ENCODE peak calls at places on chromosomes 2 and 18, in nine cellular contexts. One of them, this sample, is unnamed.
A peak's percentile ranks its signal among the peaks of the same experiment; 100 is the strongest.

GRCh38 chr2:142874293-142874814 is 3.1 kb upstream of the KYNU start:
- DNase-seq in endothelial cell: no peak
- DNase-seq in NCI-H1105: no peak
- DNase-seq in HFFc6: peak; percentile 77
- DNase-seq in activated T-cell treated with anti-CD3 and anti-CD28 coated beads for 24 hours: no peak
- DNase-seq in MV-4-11: peak; percentile 59
- DNase-seq in astrocyte of the hippocampus: peak; percentile 70
- DNase-seq in IMR-90: peak; percentile 95
- DNase-seq in nucleus accumbens: no peak
- DNase-seq in this sample: no peak

GRCh38 chr2:85119900-85120299 is 13.3 kb upstream of the TCF7L1 start:
- DNase-seq in activated T-cell treated with anti-CD3 and anti-CD28 coated beads for 24 hours: no peak
- DNase-seq in endothelial cell: no peak
- DNase-seq in MV-4-11: no peak
- DNase-seq in nucleus accumbens: no peak
- DNase-seq in IMR-90: no peak
- DNase-seq in astrocyte of the hippocampus: no peak
- DNase-seq in HFFc6: no peak
- DNase-seq in NCI-H1105: no peak
- DNase-seq in this sample: no peak

GRCh38 chr2:11892041-11892440 is 145.6 kb downstream of the LPIN1 start:
- DNase-seq in activated T-cell treated with anti-CD3 and anti-CD28 coated beads for 24 hours: no peak
- DNase-seq in HFFc6: no peak
- DNase-seq in endothelial cell: no peak
- DNase-seq in astrocyte of the hippocampus: no peak
- DNase-seq in MV-4-11: no peak
- DNase-seq in nucleus accumbens: no peak
- DNase-seq in NCI-H1105: no peak
- DNase-seq in IMR-90: no peak
- DNase-seq in this sample: peak; percentile 17

GRCh38 chr2:61970807-61971556 is 65.5 kb downstream of the COMMD1 start:
- DNase-seq in NCI-H1105: no peak
- DNase-seq in HFFc6: no peak
- DNase-seq in nucleus accumbens: no peak
- DNase-seq in IMR-90: no peak
- DNase-seq in activated T-cell treated with anti-CD3 and anti-CD28 coated beads for 24 hours: no peak
- DNase-seq in astrocyte of the hippocampus: peak; percentile 46
- DNase-seq in MV-4-11: no peak
- DNase-seq in endothelial cell: peak; percentile 13
- DNase-seq in this sample: peak; percentile 17

GRCh38 chr2:74181739-74182138 is 3.1 kb upstream of the MOB1A start:
- DNase-seq in endothelial cell: no peak
- DNase-seq in astrocyte of the hippocampus: no peak
- DNase-seq in nucleus accumbens: no peak
- DNase-seq in HFFc6: no peak
- DNase-seq in NCI-H1105: no peak
- DNase-seq in MV-4-11: peak; percentile 98
- DNase-seq in activated T-cell treated with anti-CD3 and anti-CD28 coated beads for 24 hours: no peak
- DNase-seq in IMR-90: no peak
- DNase-seq in this sample: peak; percentile 50

GRCh38 chr2:102120261-102121259 is 22.0 kb upstream of the IL1R1 start:
- DNase-seq in endothelial cell: no peak
- DNase-seq in MV-4-11: no peak
- DNase-seq in astrocyte of the hippocampus: no peak
- DNase-seq in activated T-cell treated with anti-CD3 and anti-CD28 coated beads for 24 hours: no peak
- DNase-seq in IMR-90: no peak
- DNase-seq in HFFc6: no peak
- DNase-seq in nucleus accumbens: no peak
- DNase-seq in NCI-H1105: no peak
- DNase-seq in this sample: no peak

GRCh38 chr2:71496156-71496770 is 42.9 kb downstream of the DYSF start:
- DNase-seq in MV-4-11: no peak
- DNase-seq in endothelial cell: no peak
- DNase-seq in activated T-cell treated with anti-CD3 and anti-CD28 coated beads for 24 hours: no peak
- DNase-seq in HFFc6: no peak
- DNase-seq in astrocyte of the hippocampus: no peak
- DNase-seq in NCI-H1105: no peak
- DNase-seq in nucleus accumbens: no peak
- DNase-seq in IMR-90: no peak
- DNase-seq in this sample: no peak

GRCh38 chr18:59719533-59720325 is 22.5 kb upstream of the CCBE1 start:
- DNase-seq in activated T-cell treated with anti-CD3 and anti-CD28 coated beads for 24 hours: no peak
- DNase-seq in NCI-H1105: no peak
- DNase-seq in astrocyte of the hippocampus: peak; percentile 62
- DNase-seq in IMR-90: peak; percentile 88
- DNase-seq in HFFc6: peak; percentile 87
- DNase-seq in nucleus accumbens: no peak
- DNase-seq in endothelial cell: no peak
- DNase-seq in MV-4-11: no peak
- DNase-seq in this sample: no peak

GRCh38 chr2:145488571-145488970 is 968.7 kb upstream of the ZEB2 start:
- DNase-seq in IMR-90: no peak
- DNase-seq in activated T-cell treated with anti-CD3 and anti-CD28 coated beads for 24 hours: no peak
- DNase-seq in endothelial cell: no peak
- DNase-seq in astrocyte of the hippocampus: peak; percentile 36
- DNase-seq in NCI-H1105: no peak
- DNase-seq in MV-4-11: no peak
- DNase-seq in nucleus accumbens: no peak
- DNase-seq in HFFc6: no peak
- DNase-seq in this sample: no peak

GRCh38 chr2:127145255-127145899 is 38.4 kb upstream of the BIN1 start:
- DNase-seq in NCI-H1105: no peak
- DNase-seq in IMR-90: peak; percentile 27
- DNase-seq in MV-4-11: peak; percentile 40
- DNase-seq in astrocyte of the hippocampus: peak; percentile 20
- DNase-seq in nucleus accumbens: no peak
- DNase-seq in HFFc6: peak; percentile 52
- DNase-seq in activated T-cell treated with anti-CD3 and anti-CD28 coated beads for 24 hours: no peak
- DNase-seq in endothelial cell: no peak
- DNase-seq in this sample: no peak

GRCh38 chr2:55862673-55863390 is 60.8 kb downstream of the EFEMP1 start:
- DNase-seq in nucleus accumbens: no peak
- DNase-seq in NCI-H1105: no peak
- DNase-seq in activated T-cell treated with anti-CD3 and anti-CD28 coated beads for 24 hours: no peak
- DNase-seq in astrocyte of the hippocampus: peak; percentile 98
- DNase-seq in IMR-90: peak; percentile 100
- DNase-seq in HFFc6: peak; percentile 100
- DNase-seq in MV-4-11: peak; percentile 47
- DNase-seq in endothelial cell: no peak
- DNase-seq in this sample: peak; percentile 15

GRCh38 chr2:237091779-237092436 is 6.2 kb downstream of the COPS8 start:
- DNase-seq in NCI-H1105: no peak
- DNase-seq in nucleus accumbens: no peak
- DNase-seq in endothelial cell: no peak
- DNase-seq in MV-4-11: no peak
- DNase-seq in activated T-cell treated with anti-CD3 and anti-CD28 coated beads for 24 hours: no peak
- DNase-seq in IMR-90: peak; percentile 69
- DNase-seq in astrocyte of the hippocampus: peak; percentile 56
- DNase-seq in HFFc6: peak; percentile 28
- DNase-seq in this sample: no peak

GRCh38 chr2:163612332-163612731 is 123.5 kb downstream of the FIGN start:
- DNase-seq in astrocyte of the hippocampus: peak; percentile 13
- DNase-seq in HFFc6: no peak
- DNase-seq in endothelial cell: no peak
- DNase-seq in IMR-90: no peak
- DNase-seq in nucleus accumbens: no peak
- DNase-seq in NCI-H1105: no peak
- DNase-seq in MV-4-11: no peak
- DNase-seq in activated T-cell treated with anti-CD3 and anti-CD28 coated beads for 24 hours: no peak
- DNase-seq in this sample: no peak

GRCh38 chr2:224039770-224040088 is 643 bp upstream of the SERPINE2 start:
- DNase-seq in astrocyte of the hippocampus: no peak
- DNase-seq in HFFc6: no peak
- DNase-seq in NCI-H1105: no peak
- DNase-seq in activated T-cell treated with anti-CD3 and anti-CD28 coated beads for 24 hours: no peak
- DNase-seq in IMR-90: no peak
- DNase-seq in MV-4-11: no peak
- DNase-seq in nucleus accumbens: no peak
- DNase-seq in endothelial cell: peak; percentile 30
- DNase-seq in this sample: no peak

GRCh38 chr2:128270306-128271185 is 48.1 kb downstream of the HS6ST1 start:
- DNase-seq in activated T-cell treated with anti-CD3 and anti-CD28 coated beads for 24 hours: no peak
- DNase-seq in endothelial cell: no peak
- DNase-seq in IMR-90: no peak
- DNase-seq in HFFc6: no peak
- DNase-seq in astrocyte of the hippocampus: no peak
- DNase-seq in NCI-H1105: no peak
- DNase-seq in nucleus accumbens: no peak
- DNase-seq in MV-4-11: peak; percentile 65
- DNase-seq in this sample: no peak